ENCODE peak calls at places on chromosomes 16 and 17, in four cellular contexts. D is HepG2, H is K562, S is HCT116. C is an unnamed sample.

GRCh38 chr16:68707341-68708152 is 29.5 kb upstream of the CDH1 start:
- DNase-seq in D (peak; percentile 81), H (peak; percentile 66), S (peak; percentile 64), C (no peak)

GRCh38 chr16:66050991-66051390 is 315.5 kb upstream of the CDH5 start:
- DNase-seq in D (no peak), H (no peak), S (no peak), C (no peak)

GRCh38 chr17:20226814-20227482 is 217.8 kb downstream of the SPECC1 start:
- DNase-seq in D (peak; percentile 50), H (peak; percentile 79), S (peak; percentile 34), C (no peak)

GRCh38 chr17:37494971-37495370 is 5.3 kb downstream of the DUSP14 start:
- DNase-seq in D (peak; percentile 10), H (no peak), S (no peak), C (no peak)

GRCh38 chr17:69406906-69407305 is 7.6 kb upstream of the MAP2K6 start:
- DNase-seq in D (no peak), H (no peak), S (no peak), C (no peak)

GRCh38 chr17:72031219-72031906 is 89.5 kb upstream of the SOX9 start:
- DNase-seq in D (no peak), H (no peak), S (no peak), C (no peak)

GRCh38 chr16:2690852-2691251 is 8.5 kb downstream of the KCTD5 start:
- DNase-seq in D (no peak), H (peak; percentile 4), S (no peak), C (no peak)

GRCh38 chr17:2777242-2777867 is 18.9 kb upstream of the RAP1GAP2 start:
- DNase-seq in D (no peak), H (no peak), S (no peak), C (no peak)

GRCh38 chr16:71360378-71360777 is 1.9 kb downstream of the CALB2 start:
- DNase-seq in D (peak; percentile 25), H (peak; percentile 20), S (peak; percentile 77), C (no peak)

GRCh38 chr16:80058236-80058635 is 457.7 kb upstream of the MAF start:
- DNase-seq in D (no peak), H (no peak), S (no peak), C (no peak)

GRCh38 chr17:74360993-74361612 is 565 bp downstream of the BTBD17 start:
- DNase-seq in D (no peak), H (no peak), S (no peak), C (no peak)

GRCh38 chr17:28366605-28367004 is 1.6 kb upstream of the SEBOX start:
- DNase-seq in D (no peak), H (peak; percentile 36), S (no peak), C (no peak)

GRCh38 chr16:27235055-27235937 is 32.0 kb downstream of the KDM8 start:
- DNase-seq in D (peak; percentile 60), H (peak; percentile 79), S (peak; percentile 37), C (no peak)

GRCh38 chr16:12639044-12639443 is 164.6 kb downstream of the CPPED1 start:
- DNase-seq in D (peak; percentile 52), H (peak; percentile 73), S (no peak), C (no peak)

GRCh38 chr16:55502801-55503366 is 6.0 kb upstream of the LPCAT2 start:
- DNase-seq in D (peak; percentile 79), H (no peak), S (peak; percentile 40), C (no peak)

DNA sequence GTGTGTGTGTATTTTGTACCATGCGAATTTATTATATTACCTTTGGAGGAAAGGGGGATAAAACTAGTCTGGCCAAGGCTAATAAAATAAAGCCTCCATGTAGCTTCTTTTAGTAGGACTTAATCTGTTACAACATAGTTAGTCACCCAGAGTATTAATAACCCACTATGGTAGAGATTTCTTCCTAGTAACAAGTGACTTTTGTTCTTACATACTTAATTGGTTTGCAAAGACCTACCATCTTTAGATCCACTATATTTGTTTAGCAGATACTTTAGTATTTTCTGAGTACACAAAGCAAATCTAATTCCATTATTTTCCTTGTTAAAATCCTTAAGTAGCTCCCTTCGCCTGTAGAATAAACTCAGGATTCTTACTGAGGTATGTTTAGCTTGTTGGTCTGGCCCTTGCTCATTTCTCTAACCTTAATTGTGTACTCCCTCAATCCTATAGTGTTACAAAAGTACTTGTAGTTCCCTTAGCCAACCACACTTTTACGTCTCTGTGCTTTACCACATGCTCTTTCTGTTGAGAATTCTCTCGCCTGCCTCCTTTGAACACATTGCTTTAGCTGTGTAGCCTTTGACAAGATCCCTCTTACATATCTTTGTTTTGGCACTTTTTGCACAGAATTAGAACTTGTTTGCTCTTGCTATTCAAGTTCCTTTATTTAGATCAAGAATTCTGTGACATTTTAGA is 23.6 kb downstream of the CLTC start:
- DNase-seq in D (no peak), H (no peak), S (no peak), C (no peak)
- TF ChIP-seq TCF7L2 in D (no peak), H (no peak), S (no peak), C (no peak)

GRCh38 chr17:56798916-56799315 is 34.8 kb downstream of the C17orf67 start:
- DNase-seq in D (no peak), H (no peak), S (no peak), C (no peak)
- TF ChIP-seq TCF7L2 in D (no peak), H (no peak), S (no peak), C (no peak)

GRCh38 chr17:55089251-55089650 is 120.7 kb downstream of the STXBP4 start:
- DNase-seq in D (no peak), H (no peak), S (no peak), C (no peak)

GRCh38 chr17:55089955-55090573 is 121.5 kb downstream of the STXBP4 start:
- DNase-seq in D (peak; percentile 18), H (peak; percentile 32), S (peak; percentile 34), C (no peak)

GRCh38 chr17:55086635-55087058 is 118.1 kb downstream of the STXBP4 start:
- DNase-seq in D (no peak), H (peak; percentile 10), S (peak; percentile 31), C (peak; percentile 32)
- TF ChIP-seq TCF7L2 in D (no peak), H (no peak), S (no peak), C (no peak)

GRCh38 chr17:44039829-44040635 is 25.3 kb upstream of the TMEM101 start:
- DNase-seq in D (no peak), H (no peak), S (no peak), C (no peak)

GRCh38 chr17:44038604-44039007 is 23.8 kb upstream of the TMEM101 start:
- DNase-seq in D (peak; percentile 39), H (no peak), S (no peak), C (no peak)

GRCh38 chr17:44045493-44045892 is 21.0 kb downstream of the LSM12 start:
- DNase-seq in D (no peak), H (no peak), S (no peak), C (no peak)

GRCh38 chr17:44044092-44044491 is 22.4 kb downstream of the LSM12 start:
- DNase-seq in D (no peak), H (no peak), S (no peak), C (no peak)

GRCh38 chr17:44043326-44043725 is 23.1 kb downstream of the LSM12 start:
- DNase-seq in D (no peak), H (no peak), S (no peak), C (no peak)
- TF ChIP-seq TCF7L2 in D (no peak), H (no peak), S (no peak), C (no peak)

DNA sequence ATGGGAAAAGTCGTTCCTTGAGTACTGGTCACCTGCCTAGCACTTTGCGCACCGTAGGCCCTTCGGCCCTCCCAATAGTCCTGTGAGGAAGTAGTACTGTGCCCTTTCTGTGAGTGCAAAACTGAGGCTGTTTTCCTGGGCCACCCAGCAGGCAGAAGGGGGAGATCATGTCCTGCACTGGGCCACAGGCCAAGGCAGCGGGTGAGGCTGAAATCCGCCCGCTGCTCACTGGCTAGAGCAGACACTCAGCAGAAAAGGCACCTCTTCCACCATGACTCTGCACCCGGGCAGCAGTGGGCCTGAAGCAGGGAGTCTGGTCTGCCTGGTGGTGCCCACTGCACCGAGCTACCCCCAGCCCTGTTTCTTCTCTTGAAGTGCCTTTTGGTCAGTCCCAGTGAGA is 20.2 kb downstream of the METTL22 start:
- DNase-seq in D (no peak), H (no peak), S (no peak), C (no peak)
- TF ChIP-seq TCF7L2 in D (no peak), H (no peak), S (no peak), C (no peak)

C was measured in Panc1.